ENCODE peak calls at places on chromosomes 6 and 20, in seven cellular contexts. M, J, I, C, E, T and W are unnamed samples.

GRCh38 chr6:39335780-39336541 is 13.5 kb upstream of the KCNK16 start:
- ATAC-seq in E (no peak), M (peak), I (no peak), T (peak), C (no peak), J (no peak), W (no peak)

GRCh38 chr20:1536893-1537730 is 20.4 kb downstream of the SIRPD start:
- ATAC-seq in M (no peak), E (no peak), J (no peak), C (peak), T (peak), I (no peak), W (peak)

GRCh38 chr6:24054388-24054787 is 71.6 kb upstream of the NRSN1 start:
- ATAC-seq in J (no peak), T (no peak), I (no peak), C (no peak), E (no peak), M (no peak), W (no peak)

GRCh38 chr6:2875840-2876207 is 27.3 kb downstream of the SERPINB9 start:
- ATAC-seq in C (peak), T (peak), E (peak), J (peak), I (peak), M (peak), W (peak)

GRCh38 chr6:84228198-84228543 is 728 bp upstream of the CEP162 start:
- ATAC-seq in C (no peak), J (no peak), T (no peak), M (no peak), E (no peak), I (no peak), W (no peak)

GRCh38 chr6:31676904-31677303 is 4.0 kb downstream of the LY6G5C start:
- ATAC-seq in E (no peak), J (no peak), C (no peak), I (no peak), M (no peak), T (no peak), W (no peak)

GRCh38 chr6:36570264-36570663 is 23.0 kb upstream of the STK38 start:
- ATAC-seq in M (no peak), J (peak), C (no peak), I (no peak), T (peak), E (no peak), W (no peak)

GRCh38 chr20:4051413-4052138 is 36.2 kb upstream of the RNF24 start:
- ATAC-seq in C (peak), E (no peak), T (no peak), J (no peak), M (no peak), I (no peak), W (no peak)

GRCh38 chr6:4889701-4890100 is 113.5 kb downstream of the CDYL start:
- ATAC-seq in J (peak), M (no peak), C (peak), E (no peak), I (no peak), T (no peak), W (no peak)

GRCh38 chr6:36727491-36728021 is 29.9 kb downstream of the RAB44 start:
- ATAC-seq in M (peak), E (no peak), I (no peak), J (peak), C (no peak), T (no peak), W (no peak)

GRCh38 chr6:75301088-75301487 is 16.5 kb upstream of the TMEM30A start:
- ATAC-seq in J (no peak), I (no peak), M (no peak), E (no peak), T (no peak), C (no peak), W (no peak)

GRCh38 chr6:13548500-13549210 is 25.7 kb upstream of the SIRT5 start:
- ATAC-seq in I (no peak), T (peak), E (no peak), C (no peak), M (no peak), J (peak), W (no peak)

GRCh38 chr6:159094444-159095252 is 49.9 kb upstream of the TAGAP start:
- ATAC-seq in J (peak), E (no peak), I (peak), C (no peak), T (no peak), M (peak), W (no peak)

GRCh38 chr20:11057624-11058023 is 383.8 kb upstream of the JAG1 start:
- ATAC-seq in C (no peak), T (no peak), I (no peak), E (no peak), M (no peak), J (no peak), W (peak)

GRCh38 chr6:15247750-15248450 is 2.0 kb downstream of the JARID2 start:
- ATAC-seq in J (peak), T (peak), C (no peak), E (peak), M (no peak), I (peak), W (peak)